ENCODE peak calls at places on chromosomes 7 and 10, in five cellular contexts. One of them, this sample, is unnamed.

GRCh38 chr10:96358851-96359540 is at the start of gene OPALIN:
- DNase-seq in adrenal gland: no peak
- DNase-seq in EL: no peak
- DNase-seq in iris pigment epithelial cell: no peak
- DNase-seq in H9: no peak
- DNase-seq in this sample: no peak

GRCh38 chr10:34187201-34187600 is 627.9 kb downstream of the PARD3 start:
- DNase-seq in adrenal gland: no peak
- DNase-seq in EL: peak
- DNase-seq in iris pigment epithelial cell: peak
- DNase-seq in H9: no peak
- DNase-seq in this sample: peak

GRCh38 chr10:29811751-29812427 is 177.1 kb upstream of the SVIL start:
- DNase-seq in adrenal gland: peak
- DNase-seq in EL: peak
- DNase-seq in iris pigment epithelial cell: peak
- DNase-seq in H9: no peak
- DNase-seq in this sample: peak

GRCh38 chr7:129271500-129272355 is 46.9 kb downstream of the AHCYL2 start:
- DNase-seq in adrenal gland: peak
- DNase-seq in EL: peak
- DNase-seq in iris pigment epithelial cell: peak
- DNase-seq in H9: peak
- DNase-seq in this sample: peak

GRCh38 chr7:137343483-137343841 is at the start of gene PTN:
- DNase-seq in adrenal gland: peak
- DNase-seq in EL: peak
- DNase-seq in iris pigment epithelial cell: peak
- DNase-seq in H9: peak
- DNase-seq in this sample: no peak

GRCh38 chr7:30163231-30163894 is 28.6 kb downstream of the MTURN start:
- DNase-seq in adrenal gland: no peak
- DNase-seq in EL: no peak
- DNase-seq in iris pigment epithelial cell: no peak
- DNase-seq in H9: no peak
- DNase-seq in this sample: no peak

GRCh38 chr7:31029674-31030073 is 22.4 kb upstream of the ADCYAP1R1 start:
- DNase-seq in adrenal gland: no peak
- DNase-seq in EL: no peak
- DNase-seq in iris pigment epithelial cell: no peak
- DNase-seq in H9: no peak
- DNase-seq in this sample: no peak

GRCh38 chr10:89563861-89564478 is 28.6 kb upstream of the SLC16A12 start:
- DNase-seq in adrenal gland: no peak
- DNase-seq in EL: peak
- DNase-seq in iris pigment epithelial cell: peak
- DNase-seq in H9: no peak
- DNase-seq in this sample: peak

GRCh38 chr7:44524811-44525388 is 16.2 kb downstream of the NPC1L1 start:
- DNase-seq in adrenal gland: no peak
- DNase-seq in EL: no peak
- DNase-seq in iris pigment epithelial cell: no peak
- DNase-seq in H9: no peak
- DNase-seq in this sample: no peak

GRCh38 chr7:150375662-150376521 is 3.2 kb upstream of the ZNF775 start:
- DNase-seq in adrenal gland: no peak
- DNase-seq in EL: no peak
- DNase-seq in iris pigment epithelial cell: no peak
- DNase-seq in H9: no peak
- DNase-seq in this sample: no peak

GRCh38 chr7:80054356-80054755 is 80.3 kb upstream of the GNAI1 start:
- DNase-seq in adrenal gland: no peak
- DNase-seq in EL: peak
- DNase-seq in iris pigment epithelial cell: peak
- DNase-seq in H9: no peak
- DNase-seq in this sample: peak

GRCh38 chr10:69963178-69963834 is 89.3 kb upstream of the MACROH2A2 start:
- DNase-seq in adrenal gland: no peak
- DNase-seq in EL: no peak
- DNase-seq in iris pigment epithelial cell: no peak
- DNase-seq in H9: no peak
- DNase-seq in this sample: no peak

GRCh38 chr10:62779487-62780248 is 24.9 kb upstream of the ADO start:
- DNase-seq in adrenal gland: no peak
- DNase-seq in EL: peak
- DNase-seq in iris pigment epithelial cell: peak
- DNase-seq in H9: no peak
- DNase-seq in this sample: no peak

GRCh38 chr7:146683439-146683838 is 566.8 kb downstream of the CNTNAP2 start:
- DNase-seq in adrenal gland: no peak
- DNase-seq in EL: peak
- DNase-seq in iris pigment epithelial cell: peak
- DNase-seq in H9: no peak
- DNase-seq in this sample: peak

GRCh38 chr10:97037365-97038361 is 148.1 kb downstream of the SLIT1 start:
- DNase-seq in adrenal gland: peak
- DNase-seq in EL: peak
- DNase-seq in iris pigment epithelial cell: peak
- DNase-seq in H9: peak
- DNase-seq in this sample: peak

GRCh38 chr7:157796846-157797245 is 460.0 kb downstream of the DNAJB6 start:
- DNase-seq in adrenal gland: no peak
- DNase-seq in EL: no peak
- DNase-seq in iris pigment epithelial cell: no peak
- DNase-seq in H9: no peak
- DNase-seq in this sample: no peak

GRCh38 chr7:157684596-157685429 is 348.0 kb downstream of the DNAJB6 start:
- DNase-seq in adrenal gland: no peak
- DNase-seq in EL: no peak
- DNase-seq in iris pigment epithelial cell: no peak
- DNase-seq in H9: no peak
- DNase-seq in this sample: no peak

GRCh38 chr10:33391611-33392010 is 57.1 kb upstream of the NRP1 start:
- DNase-seq in adrenal gland: no peak
- DNase-seq in EL: no peak
- DNase-seq in iris pigment epithelial cell: no peak
- DNase-seq in H9: no peak
- DNase-seq in this sample: no peak

GRCh38 chr7:36203081-36203775 is 50.2 kb downstream of the EEPD1 start:
- DNase-seq in adrenal gland: no peak
- DNase-seq in EL: no peak
- DNase-seq in iris pigment epithelial cell: no peak
- DNase-seq in H9: no peak
- DNase-seq in this sample: no peak

GRCh38 chr7:133545613-133546012 is 292.7 kb downstream of the EXOC4 start:
- DNase-seq in adrenal gland: no peak
- DNase-seq in EL: peak
- DNase-seq in iris pigment epithelial cell: peak
- DNase-seq in H9: no peak
- DNase-seq in this sample: peak

GRCh38 chr10:44199267-44199666 is 185.6 kb downstream of the CXCL12 start:
- DNase-seq in adrenal gland: no peak
- DNase-seq in EL: no peak
- DNase-seq in iris pigment epithelial cell: no peak
- DNase-seq in H9: no peak
- DNase-seq in this sample: no peak

GRCh38 chr10:86229378-86229777 is 137.2 kb downstream of the GRID1 start:
- DNase-seq in adrenal gland: no peak
- DNase-seq in EL: no peak
- DNase-seq in iris pigment epithelial cell: no peak
- DNase-seq in H9: no peak
- DNase-seq in this sample: no peak

GRCh38 chr10:33498354-33498753 is 163.9 kb upstream of the NRP1 start:
- DNase-seq in adrenal gland: no peak
- DNase-seq in EL: no peak
- DNase-seq in iris pigment epithelial cell: no peak
- DNase-seq in H9: no peak
- DNase-seq in this sample: no peak